ENCODE peak calls at places on chromosomes 13 and 19, in six cellular contexts. One of them, this sample, is unnamed.

GRCh38 chr19:40257096-40257517 is 28.0 kb downstream of the AKT2 start:
- DNase-seq in OCI-LY7: no peak
- DNase-seq in choroid plexus epithelial cell: no peak
- DNase-seq in stimulated activated CD8-positive, alpha-beta memory T cell treated with anti-CD3 and anti-CD28 coated beads, Interleukin-15, amount 100 ng/mL, for 4 hours: no peak
- DNase-seq in NCI-H2029 treated with DMSO at 0.1 percent for 48 hours: no peak
- DNase-seq in neural crest cell: no peak
- DNase-seq in this sample: no peak

GRCh38 chr13:112877496-112877895 is 91.5 kb upstream of the MCF2L start:
- DNase-seq in OCI-LY7: no peak
- DNase-seq in choroid plexus epithelial cell: no peak
- DNase-seq in stimulated activated CD8-positive, alpha-beta memory T cell treated with anti-CD3 and anti-CD28 coated beads, Interleukin-15, amount 100 ng/mL, for 4 hours: no peak
- DNase-seq in NCI-H2029 treated with DMSO at 0.1 percent for 48 hours: no peak
- DNase-seq in neural crest cell: no peak
- DNase-seq in this sample: no peak

GRCh38 chr13:110394371-110394841 is 87.3 kb downstream of the COL4A2 start:
- DNase-seq in OCI-LY7: no peak
- DNase-seq in choroid plexus epithelial cell: peak
- DNase-seq in stimulated activated CD8-positive, alpha-beta memory T cell treated with anti-CD3 and anti-CD28 coated beads, Interleukin-15, amount 100 ng/mL, for 4 hours: no peak
- DNase-seq in NCI-H2029 treated with DMSO at 0.1 percent for 48 hours: no peak
- DNase-seq in neural crest cell: no peak
- DNase-seq in this sample: no peak

GRCh38 chr13:30668305-30668704 is 50.6 kb downstream of the USPL1 start:
- DNase-seq in OCI-LY7: no peak
- DNase-seq in choroid plexus epithelial cell: no peak
- DNase-seq in stimulated activated CD8-positive, alpha-beta memory T cell treated with anti-CD3 and anti-CD28 coated beads, Interleukin-15, amount 100 ng/mL, for 4 hours: no peak
- DNase-seq in NCI-H2029 treated with DMSO at 0.1 percent for 48 hours: no peak
- DNase-seq in neural crest cell: no peak
- DNase-seq in this sample: no peak

GRCh38 chr19:55305491-55305890 is 19.6 kb downstream of the TMEM150B start:
- DNase-seq in OCI-LY7: peak
- DNase-seq in choroid plexus epithelial cell: peak
- DNase-seq in stimulated activated CD8-positive, alpha-beta memory T cell treated with anti-CD3 and anti-CD28 coated beads, Interleukin-15, amount 100 ng/mL, for 4 hours: no peak
- DNase-seq in NCI-H2029 treated with DMSO at 0.1 percent for 48 hours: no peak
- DNase-seq in neural crest cell: no peak
- DNase-seq in this sample: peak

GRCh38 chr19:18232540-18233223 is 6.4 kb upstream of the PDE4C start:
- DNase-seq in OCI-LY7: no peak
- DNase-seq in choroid plexus epithelial cell: no peak
- DNase-seq in stimulated activated CD8-positive, alpha-beta memory T cell treated with anti-CD3 and anti-CD28 coated beads, Interleukin-15, amount 100 ng/mL, for 4 hours: no peak
- DNase-seq in NCI-H2029 treated with DMSO at 0.1 percent for 48 hours: no peak
- DNase-seq in neural crest cell: no peak
- DNase-seq in this sample: no peak

GRCh38 chr19:3783660-3784584 is 2.3 kb downstream of the MATK start:
- DNase-seq in OCI-LY7: no peak
- DNase-seq in choroid plexus epithelial cell: no peak
- DNase-seq in stimulated activated CD8-positive, alpha-beta memory T cell treated with anti-CD3 and anti-CD28 coated beads, Interleukin-15, amount 100 ng/mL, for 4 hours: no peak
- DNase-seq in NCI-H2029 treated with DMSO at 0.1 percent for 48 hours: no peak
- DNase-seq in neural crest cell: no peak
- DNase-seq in this sample: no peak

GRCh38 chr19:58544591-58545285 is 874 bp downstream of the TRIM28 start:
- DNase-seq in OCI-LY7: peak
- DNase-seq in choroid plexus epithelial cell: peak
- DNase-seq in stimulated activated CD8-positive, alpha-beta memory T cell treated with anti-CD3 and anti-CD28 coated beads, Interleukin-15, amount 100 ng/mL, for 4 hours: no peak
- DNase-seq in NCI-H2029 treated with DMSO at 0.1 percent for 48 hours: no peak
- DNase-seq in neural crest cell: peak
- DNase-seq in this sample: no peak

GRCh38 chr13:50797081-50797480 is 46.4 kb downstream of the DLEU7 start:
- DNase-seq in OCI-LY7: no peak
- DNase-seq in choroid plexus epithelial cell: peak
- DNase-seq in stimulated activated CD8-positive, alpha-beta memory T cell treated with anti-CD3 and anti-CD28 coated beads, Interleukin-15, amount 100 ng/mL, for 4 hours: no peak
- DNase-seq in NCI-H2029 treated with DMSO at 0.1 percent for 48 hours: no peak
- DNase-seq in neural crest cell: no peak
- DNase-seq in this sample: no peak

GRCh38 chr19:51777570-51778460 is 16.8 kb downstream of the FPR2 start:
- DNase-seq in OCI-LY7: peak
- DNase-seq in choroid plexus epithelial cell: peak
- DNase-seq in stimulated activated CD8-positive, alpha-beta memory T cell treated with anti-CD3 and anti-CD28 coated beads, Interleukin-15, amount 100 ng/mL, for 4 hours: no peak
- DNase-seq in NCI-H2029 treated with DMSO at 0.1 percent for 48 hours: peak
- DNase-seq in neural crest cell: peak
- DNase-seq in this sample: peak

GRCh38 chr19:13652810-13653590 is 111.3 kb upstream of the MRI1 start:
- DNase-seq in OCI-LY7: peak
- DNase-seq in choroid plexus epithelial cell: no peak
- DNase-seq in stimulated activated CD8-positive, alpha-beta memory T cell treated with anti-CD3 and anti-CD28 coated beads, Interleukin-15, amount 100 ng/mL, for 4 hours: no peak
- DNase-seq in NCI-H2029 treated with DMSO at 0.1 percent for 48 hours: no peak
- DNase-seq in neural crest cell: no peak
- DNase-seq in this sample: no peak

GRCh38 chr19:48918071-48918470 is 15.4 kb upstream of the DHDH start:
- DNase-seq in OCI-LY7: peak
- DNase-seq in choroid plexus epithelial cell: no peak
- DNase-seq in stimulated activated CD8-positive, alpha-beta memory T cell treated with anti-CD3 and anti-CD28 coated beads, Interleukin-15, amount 100 ng/mL, for 4 hours: no peak
- DNase-seq in NCI-H2029 treated with DMSO at 0.1 percent for 48 hours: no peak
- DNase-seq in neural crest cell: no peak
- DNase-seq in this sample: no peak

GRCh38 chr19:3479177-3479818 is 1.0 kb downstream of the SMIM24 start:
- DNase-seq in OCI-LY7: peak
- DNase-seq in choroid plexus epithelial cell: no peak
- DNase-seq in stimulated activated CD8-positive, alpha-beta memory T cell treated with anti-CD3 and anti-CD28 coated beads, Interleukin-15, amount 100 ng/mL, for 4 hours: no peak
- DNase-seq in NCI-H2029 treated with DMSO at 0.1 percent for 48 hours: no peak
- DNase-seq in neural crest cell: no peak
- DNase-seq in this sample: peak

GRCh38 chr19:1373534-1374249 is 10.0 kb upstream of the NDUFS7 start:
- DNase-seq in OCI-LY7: no peak
- DNase-seq in choroid plexus epithelial cell: peak
- DNase-seq in stimulated activated CD8-positive, alpha-beta memory T cell treated with anti-CD3 and anti-CD28 coated beads, Interleukin-15, amount 100 ng/mL, for 4 hours: no peak
- DNase-seq in NCI-H2029 treated with DMSO at 0.1 percent for 48 hours: no peak
- DNase-seq in neural crest cell: no peak
- DNase-seq in this sample: no peak

GRCh38 chr19:27746691-27747380 is 1466.1 kb downstream of the UQCRFS1 start:
- DNase-seq in OCI-LY7: no peak
- DNase-seq in choroid plexus epithelial cell: peak
- DNase-seq in stimulated activated CD8-positive, alpha-beta memory T cell treated with anti-CD3 and anti-CD28 coated beads, Interleukin-15, amount 100 ng/mL, for 4 hours: no peak
- DNase-seq in NCI-H2029 treated with DMSO at 0.1 percent for 48 hours: no peak
- DNase-seq in neural crest cell: peak
- DNase-seq in this sample: no peak

GRCh38 chr19:49512970-49513745 is 697 bp downstream of the FCGRT start:
- DNase-seq in OCI-LY7: peak
- DNase-seq in choroid plexus epithelial cell: peak
- DNase-seq in stimulated activated CD8-positive, alpha-beta memory T cell treated with anti-CD3 and anti-CD28 coated beads, Interleukin-15, amount 100 ng/mL, for 4 hours: no peak
- DNase-seq in NCI-H2029 treated with DMSO at 0.1 percent for 48 hours: no peak
- DNase-seq in neural crest cell: no peak
- DNase-seq in this sample: no peak

GRCh38 chr19:2070986-2071673 is 20.1 kb upstream of the MKNK2 start:
- DNase-seq in OCI-LY7: no peak
- DNase-seq in choroid plexus epithelial cell: no peak
- DNase-seq in stimulated activated CD8-positive, alpha-beta memory T cell treated with anti-CD3 and anti-CD28 coated beads, Interleukin-15, amount 100 ng/mL, for 4 hours: no peak
- DNase-seq in NCI-H2029 treated with DMSO at 0.1 percent for 48 hours: no peak
- DNase-seq in neural crest cell: no peak
- DNase-seq in this sample: no peak

GRCh38 chr19:7188682-7189629 is 105.3 kb downstream of the INSR start:
- DNase-seq in OCI-LY7: no peak
- DNase-seq in choroid plexus epithelial cell: no peak
- DNase-seq in stimulated activated CD8-positive, alpha-beta memory T cell treated with anti-CD3 and anti-CD28 coated beads, Interleukin-15, amount 100 ng/mL, for 4 hours: no peak
- DNase-seq in NCI-H2029 treated with DMSO at 0.1 percent for 48 hours: peak
- DNase-seq in neural crest cell: no peak
- DNase-seq in this sample: no peak

GRCh38 chr19:34999498-35000337 is at the start of gene GRAMD1A:
- DNase-seq in OCI-LY7: peak
- DNase-seq in choroid plexus epithelial cell: peak
- DNase-seq in stimulated activated CD8-positive, alpha-beta memory T cell treated with anti-CD3 and anti-CD28 coated beads, Interleukin-15, amount 100 ng/mL, for 4 hours: peak
- DNase-seq in NCI-H2029 treated with DMSO at 0.1 percent for 48 hours: peak
- DNase-seq in neural crest cell: peak
- DNase-seq in this sample: peak

GRCh38 chr19:7857727-7858701 is 16.2 kb downstream of the PRR36 start:
- DNase-seq in OCI-LY7: peak
- DNase-seq in choroid plexus epithelial cell: no peak
- DNase-seq in stimulated activated CD8-positive, alpha-beta memory T cell treated with anti-CD3 and anti-CD28 coated beads, Interleukin-15, amount 100 ng/mL, for 4 hours: no peak
- DNase-seq in NCI-H2029 treated with DMSO at 0.1 percent for 48 hours: no peak
- DNase-seq in neural crest cell: peak
- DNase-seq in this sample: no peak

GRCh38 chr19:12913871-12914690 is 5.0 kb downstream of the SYCE2 start:
- DNase-seq in OCI-LY7: peak
- DNase-seq in choroid plexus epithelial cell: peak
- DNase-seq in stimulated activated CD8-positive, alpha-beta memory T cell treated with anti-CD3 and anti-CD28 coated beads, Interleukin-15, amount 100 ng/mL, for 4 hours: peak
- DNase-seq in NCI-H2029 treated with DMSO at 0.1 percent for 48 hours: peak
- DNase-seq in neural crest cell: no peak
- DNase-seq in this sample: no peak

GRCh38 chr19:35712910-35713845 is 4.6 kb upstream of the KMT2B start:
- DNase-seq in OCI-LY7: no peak
- DNase-seq in choroid plexus epithelial cell: no peak
- DNase-seq in stimulated activated CD8-positive, alpha-beta memory T cell treated with anti-CD3 and anti-CD28 coated beads, Interleukin-15, amount 100 ng/mL, for 4 hours: peak
- DNase-seq in NCI-H2029 treated with DMSO at 0.1 percent for 48 hours: no peak
- DNase-seq in neural crest cell: no peak
- DNase-seq in this sample: no peak

GRCh38 chr19:47315125-47315821 is 5.6 kb downstream of the C5AR1 start:
- DNase-seq in OCI-LY7: no peak
- DNase-seq in choroid plexus epithelial cell: peak
- DNase-seq in stimulated activated CD8-positive, alpha-beta memory T cell treated with anti-CD3 and anti-CD28 coated beads, Interleukin-15, amount 100 ng/mL, for 4 hours: no peak
- DNase-seq in NCI-H2029 treated with DMSO at 0.1 percent for 48 hours: no peak
- DNase-seq in neural crest cell: no peak
- DNase-seq in this sample: no peak

GRCh38 chr13:37484056-37484455 is 114.5 kb downstream of the POSTN start:
- DNase-seq in OCI-LY7: no peak
- DNase-seq in choroid plexus epithelial cell: no peak
- DNase-seq in stimulated activated CD8-positive, alpha-beta memory T cell treated with anti-CD3 and anti-CD28 coated beads, Interleukin-15, amount 100 ng/mL, for 4 hours: no peak
- DNase-seq in NCI-H2029 treated with DMSO at 0.1 percent for 48 hours: no peak
- DNase-seq in neural crest cell: no peak
- DNase-seq in this sample: no peak

GRCh38 chr19:2495130-2495641 is 19.3 kb downstream of the GADD45B start:
- DNase-seq in OCI-LY7: no peak
- DNase-seq in choroid plexus epithelial cell: peak
- DNase-seq in stimulated activated CD8-positive, alpha-beta memory T cell treated with anti-CD3 and anti-CD28 coated beads, Interleukin-15, amount 100 ng/mL, for 4 hours: no peak
- DNase-seq in NCI-H2029 treated with DMSO at 0.1 percent for 48 hours: peak
- DNase-seq in neural crest cell: no peak
- DNase-seq in this sample: no peak

GRCh38 chr13:30963794-30964193 is 31.3 kb downstream of the TEX26 start:
- DNase-seq in OCI-LY7: no peak
- DNase-seq in choroid plexus epithelial cell: peak
- DNase-seq in stimulated activated CD8-positive, alpha-beta memory T cell treated with anti-CD3 and anti-CD28 coated beads, Interleukin-15, amount 100 ng/mL, for 4 hours: no peak
- DNase-seq in NCI-H2029 treated with DMSO at 0.1 percent for 48 hours: no peak
- DNase-seq in neural crest cell: no peak
- DNase-seq in this sample: no peak

GRCh38 chr13:112240076-112240475 is 136.1 kb upstream of the SPACA7 start:
- DNase-seq in OCI-LY7: no peak
- DNase-seq in choroid plexus epithelial cell: no peak
- DNase-seq in stimulated activated CD8-positive, alpha-beta memory T cell treated with anti-CD3 and anti-CD28 coated beads, Interleukin-15, amount 100 ng/mL, for 4 hours: no peak
- DNase-seq in NCI-H2029 treated with DMSO at 0.1 percent for 48 hours: no peak
- DNase-seq in neural crest cell: no peak
- DNase-seq in this sample: no peak

GRCh38 chr19:50977626-50978025 is 6.1 kb downstream of the KLK7 start:
- DNase-seq in OCI-LY7: no peak
- DNase-seq in choroid plexus epithelial cell: no peak
- DNase-seq in stimulated activated CD8-positive, alpha-beta memory T cell treated with anti-CD3 and anti-CD28 coated beads, Interleukin-15, amount 100 ng/mL, for 4 hours: no peak
- DNase-seq in NCI-H2029 treated with DMSO at 0.1 percent for 48 hours: no peak
- DNase-seq in neural crest cell: no peak
- DNase-seq in this sample: no peak

GRCh38 chr19:13817615-13818371 is 22.6 kb downstream of the ZSWIM4 start:
- DNase-seq in OCI-LY7: no peak
- DNase-seq in choroid plexus epithelial cell: no peak
- DNase-seq in stimulated activated CD8-positive, alpha-beta memory T cell treated with anti-CD3 and anti-CD28 coated beads, Interleukin-15, amount 100 ng/mL, for 4 hours: no peak
- DNase-seq in NCI-H2029 treated with DMSO at 0.1 percent for 48 hours: peak
- DNase-seq in neural crest cell: peak
- DNase-seq in this sample: no peak